ENCODE peak calls at places on chromosomes 7 and 10, in eight cellular contexts. T, G, L, I, D, H, J and O are unnamed samples.

GRCh38 chr7:30888783-30889182 is 22.9 kb upstream of the AQP1 start:
- DNase-seq in G (peak; percentile 89), J (no peak), L (peak; percentile 80), I (no peak), T (no peak), D (no peak), H (no peak), O (peak; percentile 84)

GRCh38 chr7:82677493-82677892 is 233.9 kb upstream of the CACNA2D1 start:
- DNase-seq in G (peak; percentile 42), L (no peak), J (no peak), H (peak; percentile 58), T (no peak), I (no peak), D (no peak), O (no peak)

GRCh38 chr10:84293574-84294016 is 34.8 kb upstream of the CCSER2 start:
- DNase-seq in L (no peak), H (no peak), I (no peak), T (no peak), J (no peak), G (peak; percentile 48), D (no peak), O (no peak)

GRCh38 chr10:84201244-84201606 is 6.9 kb downstream of the CDHR1 start:
- DNase-seq in L (no peak), D (no peak), T (no peak), J (peak; percentile 30), G (no peak), H (no peak), I (no peak), O (no peak)

GRCh38 chr7:148588168-148588890 is 2.2 kb upstream of the C7orf33 start:
- DNase-seq in J (no peak), I (no peak), L (no peak), H (no peak), T (no peak), G (no peak), D (no peak), O (no peak)

GRCh38 chr7:71896535-71896934 is 515.6 kb downstream of the CALN1 start:
- DNase-seq in T (no peak), J (peak; percentile 11), H (no peak), I (no peak), G (no peak), L (no peak), D (no peak), O (no peak)

GRCh38 chr10:79266092-79266491 is 81.2 kb upstream of the PPIF start:
- DNase-seq in I (no peak), D (peak; percentile 70), J (no peak), T (no peak), H (no peak), L (peak; percentile 43), G (peak; percentile 64), O (peak; percentile 33)

GRCh38 chr7:37541810-37542443 is 93.3 kb upstream of the ELMO1 start:
- DNase-seq in L (no peak), T (no peak), H (no peak), J (no peak), I (no peak), D (no peak), G (no peak), O (no peak)

GRCh38 chr7:48041665-48041995 is 6.3 kb downstream of the C7orf57 start:
- DNase-seq in T (no peak), H (no peak), L (no peak), J (no peak), I (no peak), G (peak; percentile 74), D (no peak), O (no peak)

GRCh38 chr7:98933321-98933720 is 55.0 kb downstream of the TRRAP start:
- DNase-seq in H (no peak), D (no peak), J (no peak), L (no peak), G (no peak), T (no peak), I (no peak), O (no peak)

GRCh38 chr10:69089638-69090599 is 2.0 kb downstream of the SRGN start:
- DNase-seq in D (peak; percentile 91), J (no peak), I (no peak), G (no peak), T (no peak), H (peak; percentile 84), L (no peak), O (peak; percentile 9)

GRCh38 chr10:28580825-28581224 is 47.9 kb downstream of the WAC start:
- DNase-seq in T (no peak), D (no peak), I (no peak), J (no peak), L (no peak), H (no peak), G (no peak), O (no peak)

GRCh38 chr7:46613116-46613515 is 692.0 kb upstream of the IGFBP3 start:
- DNase-seq in H (no peak), I (no peak), T (no peak), D (no peak), J (no peak), L (no peak), G (no peak), O (no peak)

GRCh38 chr10:132687893-132688579 is 97.9 kb downstream of the NKX6-2 start:
- DNase-seq in G (no peak), J (no peak), D (no peak), I (no peak), T (peak; percentile 21), H (no peak), L (no peak), O (peak; percentile 0)

GRCh38 chr7:140039071-140039470 is 23.7 kb downstream of the PARP12 start:
- DNase-seq in G (peak; percentile 17), D (no peak), J (no peak), L (no peak), I (no peak), H (no peak), T (no peak), O (no peak)

GRCh38 chr10:43221419-43222293 is 45.2 kb downstream of the RASGEF1A start:
- DNase-seq in G (no peak), L (no peak), I (no peak), T (peak; percentile 84), D (peak; percentile 48), H (no peak), J (peak; percentile 79), O (peak; percentile 1)

GRCh38 chr10:132550366-132551092 is 12.9 kb downstream of the INPP5A start:
- DNase-seq in L (no peak), J (no peak), G (no peak), I (no peak), D (no peak), T (peak; percentile 24), H (no peak), O (no peak)

GRCh38 chr7:47283497-47284131 is 298.3 kb downstream of the TNS3 start:
- DNase-seq in T (no peak), L (no peak), H (no peak), J (no peak), I (no peak), D (peak; percentile 30), G (no peak), O (no peak)

GRCh38 chr7:43028106-43028505 is 84.3 kb upstream of the HECW1 start:
- DNase-seq in H (no peak), I (no peak), T (no peak), J (no peak), L (no peak), G (no peak), D (no peak), O (no peak)

GRCh38 chr7:75575488-75576112 is 83.5 kb downstream of the SPDYE5 start:
- DNase-seq in D (no peak), I (no peak), T (no peak), L (no peak), J (no peak), G (no peak), H (no peak), O (no peak)